ENCODE peak calls at places on chromosomes 2 and 18, in five cellular contexts. W, F, B, N and E are unnamed samples.

GRCh38 chr2:95333888-95334338 is 36.8 kb downstream of the KCNIP3 start:
- DNase-seq in B (peak; percentile 37), W (no peak), F (no peak), N (peak; percentile 55), E (no peak)

GRCh38 chr2:52141076-52141475 is 1109.1 kb upstream of the NRXN1 start:
- DNase-seq in N (no peak), B (no peak), F (no peak), W (no peak), E (no peak)

GRCh38 chr2:160157861-160158813 is 41.9 kb downstream of the ITGB6 start:
- DNase-seq in B (no peak), F (no peak), W (no peak), N (no peak), E (no peak)

GRCh38 chr2:167406558-167406957 is 518.3 kb downstream of the XIRP2 start:
- DNase-seq in F (no peak), N (no peak), B (no peak), W (no peak), E (no peak)

GRCh38 chr2:98828369-98828744 is 97.4 kb upstream of the MGAT4A start:
- DNase-seq in F (no peak), W (no peak), N (no peak), B (no peak), E (no peak)

GRCh38 chr2:108587621-108588020 is 53.4 kb downstream of the LIMS1 start:
- DNase-seq in B (peak; percentile 76), W (peak; percentile 39), N (peak; percentile 92), F (no peak), E (no peak)

GRCh38 chr2:98822301-98823164 is 91.6 kb upstream of the MGAT4A start:
- DNase-seq in F (no peak), B (no peak), N (peak; percentile 31), W (no peak), E (no peak)

GRCh38 chr2:127097841-127098651 is 8.9 kb downstream of the BIN1 start:
- DNase-seq in W (no peak), N (no peak), B (peak; percentile 16), F (no peak), E (no peak)

GRCh38 chr2:9627310-9627709 is 3.5 kb downstream of the YWHAQ start:
- DNase-seq in F (no peak), W (no peak), B (no peak), N (no peak), E (no peak)

GRCh38 chr2:26901326-26902183 is 53.6 kb downstream of the DPYSL5 start:
- DNase-seq in B (no peak), F (no peak), N (no peak), W (no peak), E (peak; percentile 25)

GRCh38 chr18:61201516-61201915 is 131.7 kb upstream of the CDH20 start:
- DNase-seq in W (no peak), B (no peak), F (no peak), N (no peak), E (no peak)

GRCh38 chr2:152134488-152135280 is 35.8 kb upstream of the CACNB4 start:
- DNase-seq in B (no peak), F (peak; percentile 42), W (no peak), N (no peak), E (no peak)

GRCh38 chr2:158894572-158894971 is 73.9 kb upstream of the TANC1 start:
- DNase-seq in B (no peak), W (no peak), N (no peak), F (no peak), E (no peak)

GRCh38 chr2:224202466-224202865 is 163.4 kb upstream of the SERPINE2 start:
- DNase-seq in B (no peak), F (no peak), N (no peak), W (no peak), E (no peak)

GRCh38 chr2:160210599-160211138 is 10.6 kb upstream of the ITGB6 start:
- DNase-seq in W (peak; percentile 86), N (peak; percentile 79), F (peak; percentile 60), B (peak; percentile 75), E (no peak)

GRCh38 chr2:82795446-82795845 is 1663.6 kb downstream of the SUCLG1 start:
- DNase-seq in B (no peak), F (no peak), W (peak; percentile 29), N (no peak), E (no peak)

GRCh38 chr2:128237911-128238697 is 80.6 kb downstream of the HS6ST1 start:
- DNase-seq in F (no peak), B (no peak), W (no peak), N (no peak), E (no peak)

GRCh38 chr18:13614701-13615288 is 111.6 kb downstream of the FAM210A start:
- DNase-seq in W (no peak), F (no peak), B (no peak), N (peak; percentile 29), E (peak; percentile 84)

GRCh38 chr2:147945660-147946059 is 74.9 kb downstream of the ORC4 start:
- DNase-seq in F (no peak), N (no peak), W (no peak), B (no peak), E (no peak)

GRCh38 chr2:165293439-165294420 is 54.5 kb downstream of the SCN2A start:
- DNase-seq in B (peak; percentile 13), F (peak; percentile 81), N (peak; percentile 67), W (peak; percentile 85), E (no peak)

GRCh38 chr2:15223887-15224286 is 337.2 kb downstream of the NBAS start:
- DNase-seq in B (no peak), F (no peak), W (peak; percentile 47), N (no peak), E (no peak)

DNA sequence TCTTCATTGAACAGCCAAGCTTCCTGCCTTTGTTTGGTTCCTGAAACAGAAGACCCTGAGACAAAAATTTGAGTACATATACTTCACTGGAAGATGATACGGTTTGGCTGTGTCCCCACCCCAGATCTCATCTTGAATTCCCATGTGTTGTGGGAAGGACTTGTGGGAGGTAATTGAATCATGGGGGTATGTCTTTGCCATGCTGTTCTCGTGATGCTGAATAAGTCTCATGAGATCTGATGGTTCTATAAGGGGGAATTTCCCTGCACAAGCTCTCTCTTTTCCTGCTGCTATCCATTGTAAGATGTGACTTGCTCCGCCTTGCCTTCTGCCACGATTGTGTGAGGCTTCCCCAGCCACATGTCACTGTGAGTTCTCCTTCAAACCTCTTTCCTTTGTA is 76.5 kb downstream of the BABAM2 start:
- DNase-seq in F (no peak), N (no peak), B (no peak), W (no peak), E (no peak)
- H3K9me3 ChIP-seq in F (peaks cover 24% of the 10 kb centered on the region), N (no peaks in the 10 kb centered on the region), B (no peaks in the 10 kb centered on the region), W (peaks cover 45% of the 10 kb centered on the region), E (no peaks in the 10 kb centered on the region)

GRCh38 chr2:135532581-135532980 is 1.3 kb downstream of the R3HDM1 start:
- DNase-seq in N (no peak), F (no peak), B (no peak), W (no peak), E (no peak)

GRCh38 chr2:135525786-135526185 is 5.2 kb downstream of the ZRANB3 start:
- DNase-seq in B (no peak), F (no peak), W (no peak), N (no peak), E (no peak)

GRCh38 chr2:135528006-135528405 is 3.0 kb downstream of the ZRANB3 start:
- DNase-seq in F (no peak), B (no peak), W (no peak), N (no peak), E (no peak)

GRCh38 chr2:135531231-135532197 is at the start of gene R3HDM1:
- DNase-seq in N (peak; percentile 99), B (peak; percentile 100), W (peak; percentile 100), F (peak; percentile 100), E (peak; percentile 100)

DNA sequence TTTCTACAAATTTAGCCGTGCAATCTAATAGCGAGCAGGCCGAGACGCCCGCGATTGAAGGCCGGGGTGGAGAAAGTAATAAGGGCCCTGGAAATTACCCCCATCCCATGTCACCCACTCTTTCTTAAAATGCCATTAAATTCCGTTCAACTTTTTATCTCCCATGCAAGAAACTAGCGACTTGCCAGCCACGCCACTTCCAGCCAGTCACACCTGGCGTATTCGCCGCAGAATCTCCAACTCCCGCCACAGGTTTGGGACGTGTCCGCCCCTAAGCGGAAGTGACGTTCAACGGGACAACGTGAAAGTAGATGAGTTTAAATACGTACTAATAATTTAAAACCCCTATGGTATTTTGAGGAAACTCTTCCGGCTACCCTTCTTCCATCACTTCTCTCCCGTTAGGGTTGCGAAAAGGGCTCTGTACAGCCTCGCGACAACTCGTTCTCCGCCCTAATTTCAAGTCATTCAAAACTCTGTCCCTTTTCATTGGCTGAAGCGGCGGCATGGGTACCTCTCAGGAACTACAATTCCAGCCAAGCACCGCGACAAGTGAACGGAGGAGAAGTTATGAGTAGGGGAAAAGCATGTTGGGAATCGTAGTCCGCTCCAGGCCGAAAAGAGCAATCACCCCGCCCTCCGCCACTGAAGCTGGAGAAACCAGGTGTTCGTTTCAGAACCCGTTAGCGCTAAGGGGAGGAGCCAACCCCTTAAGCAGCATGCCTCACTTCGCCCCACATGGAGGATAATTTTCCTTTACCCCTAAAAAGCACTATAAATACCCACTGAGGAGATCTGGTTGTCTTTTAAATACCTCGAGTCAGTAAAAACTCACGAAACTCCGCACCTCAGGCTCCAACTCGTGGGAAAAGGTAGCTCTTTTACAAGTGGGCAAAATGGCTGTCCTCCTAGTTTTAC is at the start of gene ZRANB3:
- DNase-seq in B (peak; percentile 97), F (peak; percentile 99), W (peak; percentile 99), N (peak; percentile 97), E (peak; percentile 98)
- TF ChIP-seq POLR2A in B (no peak), F (peak; percentile 58), W (peak; percentile 44), N (no peak), E (no peak)

DNA sequence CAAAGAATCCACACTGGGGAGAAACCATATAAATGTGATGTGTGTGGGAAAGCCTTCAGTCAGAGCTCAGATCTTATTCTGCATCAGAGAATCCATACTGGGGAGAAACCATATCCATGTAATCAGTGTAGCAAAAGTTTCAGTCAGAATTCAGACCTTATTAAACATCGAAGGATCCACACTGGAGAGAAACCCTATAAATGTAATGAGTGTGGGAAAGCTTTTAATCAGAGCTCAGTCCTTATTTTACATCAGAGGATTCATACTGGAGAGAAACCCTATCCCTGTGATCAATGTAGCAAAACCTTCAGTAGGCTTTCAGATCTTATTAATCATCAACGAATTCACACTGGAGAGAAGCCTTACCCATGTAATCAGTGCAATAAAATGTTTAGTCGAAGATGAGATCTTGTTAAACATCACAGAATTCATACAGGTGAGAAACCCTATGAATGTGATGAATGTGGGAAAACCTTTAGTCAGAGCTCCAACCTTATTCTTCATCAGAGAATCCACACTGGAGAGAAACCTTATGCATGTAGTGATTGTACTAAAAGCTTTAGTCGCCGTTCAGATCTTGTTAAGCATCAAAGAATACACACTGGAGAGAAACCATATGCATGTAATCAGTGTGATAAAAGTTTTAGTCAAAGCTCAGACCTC is 16.7 kb upstream of the ZSCAN30 start:
- DNase-seq in N (no peak), F (no peak), B (no peak), W (no peak), E (no peak)
- H3K9me3 ChIP-seq in N (peaks cover 7% of the 10 kb centered on the region), F (peaks cover 71% of the 10 kb centered on the region), B (peaks cover 8% of the 10 kb centered on the region), W (peaks cover 93% of the 10 kb centered on the region), E (peaks cover 42% of the 10 kb centered on the region)

GRCh38 chr2:169997140-169997887 is 170.1 kb downstream of the UBR3 start:
- DNase-seq in N (no peak), F (no peak), B (no peak), W (no peak), E (no peak)
- TF ChIP-seq POLR2A in N (no peak), F (no peak), B (no peak), W (no peak), E (no peak)

GRCh38 chr2:240269380-240269779 is 128.9 kb upstream of the OTOS start:
- DNase-seq in N (no peak), F (no peak), B (no peak), W (no peak), E (no peak)
- H3K9me3 ChIP-seq in N (no peaks in the 10 kb centered on the region), F (peaks cover 16% of the 10 kb centered on the region), B (no peaks in the 10 kb centered on the region), W (peaks cover 48% of the 10 kb centered on the region), E (peaks cover 6% of the 10 kb centered on the region)